ENCODE peak calls at places on chromosomes 6 and 20, in six cellular contexts. One of them, this sample, is unnamed.

GRCh38 chr6:127341471-127342202 is 1.8 kb downstream of the ECHDC1 start:
- DNase-seq in iPS DF 19.7: no peak
- DNase-seq in left lung: no peak
- DNase-seq in effector memory CD8-positive, alpha-beta T cell: no peak
- DNase-seq in CD8-positive, alpha-beta memory T cell: no peak
- DNase-seq in activated B cell treated with CpG ODN at 0.5 μM for 24 hours: no peak
- DNase-seq in this sample: no peak

GRCh38 chr20:43550456-43550855 is 8.4 kb upstream of the SGK2 start:
- DNase-seq in iPS DF 19.7: no peak
- DNase-seq in left lung: no peak
- DNase-seq in effector memory CD8-positive, alpha-beta T cell: no peak
- DNase-seq in CD8-positive, alpha-beta memory T cell: no peak
- DNase-seq in activated B cell treated with CpG ODN at 0.5 μM for 24 hours: no peak
- DNase-seq in this sample: no peak

GRCh38 chr6:166772518-166772917 is 145.5 kb upstream of the RPS6KA2 start:
- DNase-seq in iPS DF 19.7: no peak
- DNase-seq in left lung: no peak
- DNase-seq in effector memory CD8-positive, alpha-beta T cell: no peak
- DNase-seq in CD8-positive, alpha-beta memory T cell: no peak
- DNase-seq in activated B cell treated with CpG ODN at 0.5 μM for 24 hours: no peak
- DNase-seq in this sample: no peak

GRCh38 chr6:47362857-47363461 is 53.3 kb upstream of the TNFRSF21 start:
- DNase-seq in iPS DF 19.7: no peak
- DNase-seq in left lung: no peak
- DNase-seq in effector memory CD8-positive, alpha-beta T cell: no peak
- DNase-seq in CD8-positive, alpha-beta memory T cell: no peak
- DNase-seq in activated B cell treated with CpG ODN at 0.5 μM for 24 hours: no peak
- DNase-seq in this sample: no peak

GRCh38 chr6:71721642-71722041 is 164.7 kb upstream of the RIMS1 start:
- DNase-seq in iPS DF 19.7: no peak
- DNase-seq in left lung: no peak
- DNase-seq in effector memory CD8-positive, alpha-beta T cell: no peak
- DNase-seq in CD8-positive, alpha-beta memory T cell: no peak
- DNase-seq in activated B cell treated with CpG ODN at 0.5 μM for 24 hours: no peak
- DNase-seq in this sample: no peak

GRCh38 chr6:133184798-133185380 is 56.3 kb upstream of the EYA4 start:
- DNase-seq in iPS DF 19.7: no peak
- DNase-seq in left lung: no peak
- DNase-seq in effector memory CD8-positive, alpha-beta T cell: no peak
- DNase-seq in CD8-positive, alpha-beta memory T cell: no peak
- DNase-seq in activated B cell treated with CpG ODN at 0.5 μM for 24 hours: no peak
- DNase-seq in this sample: no peak

GRCh38 chr20:33702861-33703260 is 16.7 kb upstream of the E2F1 start:
- DNase-seq in iPS DF 19.7: no peak
- DNase-seq in left lung: peak; percentile 59
- DNase-seq in effector memory CD8-positive, alpha-beta T cell: no peak
- DNase-seq in CD8-positive, alpha-beta memory T cell: no peak
- DNase-seq in activated B cell treated with CpG ODN at 0.5 μM for 24 hours: no peak
- DNase-seq in this sample: no peak

GRCh38 chr20:17806739-17807441 is 107.1 kb downstream of the BANF2 start:
- DNase-seq in iPS DF 19.7: no peak
- DNase-seq in left lung: no peak
- DNase-seq in effector memory CD8-positive, alpha-beta T cell: no peak
- DNase-seq in CD8-positive, alpha-beta memory T cell: no peak
- DNase-seq in activated B cell treated with CpG ODN at 0.5 μM for 24 hours: no peak
- DNase-seq in this sample: peak; percentile 49

GRCh38 chr6:21240709-21241108 is 352.8 kb upstream of the SOX4 start:
- DNase-seq in iPS DF 19.7: no peak
- DNase-seq in left lung: no peak
- DNase-seq in effector memory CD8-positive, alpha-beta T cell: no peak
- DNase-seq in CD8-positive, alpha-beta memory T cell: no peak
- DNase-seq in activated B cell treated with CpG ODN at 0.5 μM for 24 hours: no peak
- DNase-seq in this sample: no peak

GRCh38 chr6:82364087-82365010 is 732 bp downstream of the TPBG start:
- DNase-seq in iPS DF 19.7: no peak
- DNase-seq in left lung: peak; percentile 87
- DNase-seq in effector memory CD8-positive, alpha-beta T cell: no peak
- DNase-seq in CD8-positive, alpha-beta memory T cell: no peak
- DNase-seq in activated B cell treated with CpG ODN at 0.5 μM for 24 hours: no peak
- DNase-seq in this sample: no peak

GRCh38 chr6:34955447-34955846 is 66.4 kb downstream of the ANKS1A start:
- DNase-seq in iPS DF 19.7: no peak
- DNase-seq in left lung: no peak
- DNase-seq in effector memory CD8-positive, alpha-beta T cell: no peak
- DNase-seq in CD8-positive, alpha-beta memory T cell: no peak
- DNase-seq in activated B cell treated with CpG ODN at 0.5 μM for 24 hours: no peak
- DNase-seq in this sample: no peak

GRCh38 chr20:8153281-8153908 is 21.3 kb downstream of the PLCB1 start:
- DNase-seq in iPS DF 19.7: no peak
- DNase-seq in left lung: no peak
- DNase-seq in effector memory CD8-positive, alpha-beta T cell: peak; percentile 33
- DNase-seq in CD8-positive, alpha-beta memory T cell: peak; percentile 49
- DNase-seq in activated B cell treated with CpG ODN at 0.5 μM for 24 hours: no peak
- DNase-seq in this sample: no peak

GRCh38 chr20:57495978-57496377 is 29.0 kb downstream of the CTCFL start:
- DNase-seq in iPS DF 19.7: no peak
- DNase-seq in left lung: no peak
- DNase-seq in effector memory CD8-positive, alpha-beta T cell: no peak
- DNase-seq in CD8-positive, alpha-beta memory T cell: no peak
- DNase-seq in activated B cell treated with CpG ODN at 0.5 μM for 24 hours: no peak
- DNase-seq in this sample: no peak

GRCh38 chr20:2108987-2109386 is 7.4 kb downstream of the STK35 start:
- DNase-seq in iPS DF 19.7: no peak
- DNase-seq in left lung: no peak
- DNase-seq in effector memory CD8-positive, alpha-beta T cell: no peak
- DNase-seq in CD8-positive, alpha-beta memory T cell: no peak
- DNase-seq in activated B cell treated with CpG ODN at 0.5 μM for 24 hours: no peak
- DNase-seq in this sample: no peak

GRCh38 chr6:138514860-138515540 is 15.7 kb upstream of the NHSL1 start:
- DNase-seq in iPS DF 19.7: no peak
- DNase-seq in left lung: no peak
- DNase-seq in effector memory CD8-positive, alpha-beta T cell: peak; percentile 46
- DNase-seq in CD8-positive, alpha-beta memory T cell: peak; percentile 65
- DNase-seq in activated B cell treated with CpG ODN at 0.5 μM for 24 hours: no peak
- DNase-seq in this sample: no peak

GRCh38 chr20:3494218-3494617 is 23.4 kb downstream of the ATRN start:
- DNase-seq in iPS DF 19.7: no peak
- DNase-seq in left lung: no peak
- DNase-seq in effector memory CD8-positive, alpha-beta T cell: no peak
- DNase-seq in CD8-positive, alpha-beta memory T cell: no peak
- DNase-seq in activated B cell treated with CpG ODN at 0.5 μM for 24 hours: no peak
- DNase-seq in this sample: no peak

GRCh38 chr6:101296184-101296583 is 97.3 kb upstream of the GRIK2 start:
- DNase-seq in iPS DF 19.7: no peak
- DNase-seq in left lung: peak; percentile 3
- DNase-seq in effector memory CD8-positive, alpha-beta T cell: no peak
- DNase-seq in CD8-positive, alpha-beta memory T cell: no peak
- DNase-seq in activated B cell treated with CpG ODN at 0.5 μM for 24 hours: no peak
- DNase-seq in this sample: peak; percentile 83

This sample was measured in BJ.